ENCODE peak calls at places on chromosomes 12 and 14, in five cellular contexts. S is GM12865; K is activated naive CD4-positive, alpha-beta T cell; C is COR-L47; X is ELF-1. A is an unnamed sample.

GRCh38 chr12:20415013-20415412 is 46.7 kb downstream of the PDE3A start:
- DNase-seq in K (no peak), X (no peak), C (no peak), S (no peak), A (no peak)

GRCh38 chr12:93978553-93978952 is 169.8 kb upstream of the PLXNC1 start:
- DNase-seq in C (no peak), S (no peak), K (no peak), X (no peak), A (no peak)

GRCh38 chr12:95130096-95130495 is 56.7 kb upstream of the NR2C1 start:
- DNase-seq in S (no peak), X (peak), C (no peak), K (no peak), A (no peak)

GRCh38 chr12:32549675-32550079 is 129.4 kb upstream of the DNM1L start:
- DNase-seq in X (no peak), S (no peak), K (no peak), C (no peak), A (peak)

GRCh38 chr12:47803196-47803875 is 16.4 kb downstream of the HDAC7 start:
- DNase-seq in C (no peak), X (no peak), K (no peak), S (no peak), A (no peak)

GRCh38 chr12:85188609-85189008 is 91.4 kb upstream of the ALX1 start:
- DNase-seq in S (no peak), C (no peak), X (no peak), K (no peak), A (no peak)

GRCh38 chr12:109732321-109733305 is 19.0 kb downstream of the FAM222A start:
- DNase-seq in C (no peak), X (no peak), S (no peak), K (no peak), A (no peak)

GRCh38 chr14:101064121-101064661 is 160.7 kb upstream of the RTL1 start:
- DNase-seq in C (no peak), K (no peak), S (no peak), X (no peak), A (no peak)

GRCh38 chr12:107359382-107359781 is 266.0 kb upstream of the CRY1 start:
- DNase-seq in X (peak), C (no peak), K (no peak), S (no peak), A (no peak)

GRCh38 chr12:80195143-80195726 is 95.9 kb downstream of the OTOGL start:
- DNase-seq in C (peak), K (no peak), S (peak), X (no peak), A (peak)

GRCh38 chr12:50923361-50924130 is 28.8 kb upstream of the HIGD1C start:
- DNase-seq in K (no peak), X (no peak), S (no peak), C (no peak), A (peak)

GRCh38 chr14:74502236-74503019 is 8.9 kb downstream of the ISCA2 start:
- DNase-seq in K (no peak), X (no peak), S (peak), C (no peak), A (peak)

GRCh38 chr12:62562892-62563291 is 96.3 kb downstream of the MON2 start:
- DNase-seq in S (no peak), C (no peak), K (no peak), X (no peak), A (no peak)

GRCh38 chr12:38892976-38893375 is 12.4 kb downstream of the CPNE8 start:
- DNase-seq in C (no peak), S (no peak), X (no peak), K (no peak), A (no peak)

GRCh38 chr14:53108292-53108937 is 44.7 kb downstream of the DDHD1 start:
- DNase-seq in S (peak), K (no peak), C (no peak), X (no peak), A (peak)

GRCh38 chr14:90460136-90460535 is 63.3 kb downstream of the CALM1 start:
- DNase-seq in C (no peak), K (no peak), X (no peak), S (no peak), A (no peak)

GRCh38 chr12:105916698-105917059 is 222.1 kb downstream of the NUAK1 start:
- DNase-seq in K (no peak), S (no peak), C (no peak), X (no peak), A (no peak)

GRCh38 chr12:65740506-65740872 is 83.8 kb upstream of the HMGA2 start:
- DNase-seq in S (no peak), C (no peak), K (no peak), X (peak), A (no peak)

GRCh38 chr12:60279224-60279623 is 683.4 kb downstream of the SLC16A7 start:
- DNase-seq in S (no peak), C (no peak), X (no peak), K (no peak), A (no peak)

GRCh38 chr12:76284816-76285750 is 63.1 kb downstream of the BBS10 start:
- DNase-seq in X (peak), K (no peak), S (no peak), C (no peak), A (no peak)